ENCODE peak calls at places on chromosomes 7 and 10, in seven cellular contexts. One of them, this sample, is unnamed.

GRCh38 chr10:86509145-86509544 is 12.4 kb downstream of the WAPL start:
- DNase-seq in tibial artery: no peak
- DNase-seq in esophagus squamous epithelium: no peak
- DNase-seq in MM.1S: no peak
- DNase-seq in cardiac muscle cell: no peak
- DNase-seq in sigmoid colon: no peak
- DNase-seq in Panc1: no peak
- DNase-seq in this sample: no peak

GRCh38 chr7:28037220-28038010 is 143.2 kb downstream of the JAZF1 start:
- DNase-seq in tibial artery: no peak
- DNase-seq in esophagus squamous epithelium: no peak
- DNase-seq in MM.1S: no peak
- DNase-seq in cardiac muscle cell: peak
- DNase-seq in sigmoid colon: no peak
- DNase-seq in Panc1: peak
- DNase-seq in this sample: peak

GRCh38 chr7:150356265-150356897 is 12.2 kb upstream of the REPIN1 start:
- DNase-seq in tibial artery: no peak
- DNase-seq in esophagus squamous epithelium: no peak
- DNase-seq in MM.1S: peak
- DNase-seq in cardiac muscle cell: peak
- DNase-seq in sigmoid colon: peak
- DNase-seq in Panc1: no peak
- DNase-seq in this sample: peak

GRCh38 chr10:71697938-71698709 is 21.5 kb downstream of the C10orf105 start:
- DNase-seq in tibial artery: no peak
- DNase-seq in esophagus squamous epithelium: no peak
- DNase-seq in MM.1S: no peak
- DNase-seq in cardiac muscle cell: no peak
- DNase-seq in sigmoid colon: no peak
- DNase-seq in Panc1: no peak
- DNase-seq in this sample: no peak

GRCh38 chr7:11701829-11702560 is 130.0 kb downstream of the THSD7A start:
- DNase-seq in tibial artery: no peak
- DNase-seq in esophagus squamous epithelium: no peak
- DNase-seq in MM.1S: no peak
- DNase-seq in cardiac muscle cell: no peak
- DNase-seq in sigmoid colon: no peak
- DNase-seq in Panc1: no peak
- DNase-seq in this sample: no peak

GRCh38 chr7:144037414-144038096 is 11.2 kb upstream of the OR2A5 start:
- DNase-seq in tibial artery: no peak
- DNase-seq in esophagus squamous epithelium: no peak
- DNase-seq in MM.1S: no peak
- DNase-seq in cardiac muscle cell: no peak
- DNase-seq in sigmoid colon: no peak
- DNase-seq in Panc1: no peak
- DNase-seq in this sample: no peak

GRCh38 chr10:48467669-48468068 is 137.2 kb downstream of the ARHGAP22 start:
- DNase-seq in tibial artery: no peak
- DNase-seq in esophagus squamous epithelium: no peak
- DNase-seq in MM.1S: no peak
- DNase-seq in cardiac muscle cell: no peak
- DNase-seq in sigmoid colon: no peak
- DNase-seq in Panc1: no peak
- DNase-seq in this sample: no peak

GRCh38 chr7:12028508-12028907 is 182.6 kb upstream of the TMEM106B start:
- DNase-seq in tibial artery: no peak
- DNase-seq in esophagus squamous epithelium: no peak
- DNase-seq in MM.1S: no peak
- DNase-seq in cardiac muscle cell: peak
- DNase-seq in sigmoid colon: no peak
- DNase-seq in Panc1: no peak
- DNase-seq in this sample: no peak

GRCh38 chr10:7526017-7526400 is 115.2 kb upstream of the SFMBT2 start:
- DNase-seq in tibial artery: no peak
- DNase-seq in esophagus squamous epithelium: no peak
- DNase-seq in MM.1S: no peak
- DNase-seq in cardiac muscle cell: no peak
- DNase-seq in sigmoid colon: no peak
- DNase-seq in Panc1: no peak
- DNase-seq in this sample: no peak

GRCh38 chr10:122368502-122369254 is 5.8 kb upstream of the PLEKHA1 start:
- DNase-seq in tibial artery: no peak
- DNase-seq in esophagus squamous epithelium: no peak
- DNase-seq in MM.1S: no peak
- DNase-seq in cardiac muscle cell: no peak
- DNase-seq in sigmoid colon: no peak
- DNase-seq in Panc1: no peak
- DNase-seq in this sample: no peak

GRCh38 chr7:33892945-33893344 is 12.4 kb upstream of the BMPER start:
- DNase-seq in tibial artery: no peak
- DNase-seq in esophagus squamous epithelium: no peak
- DNase-seq in MM.1S: no peak
- DNase-seq in cardiac muscle cell: peak
- DNase-seq in sigmoid colon: no peak
- DNase-seq in Panc1: no peak
- DNase-seq in this sample: no peak

GRCh38 chr7:105589221-105590077 is 8.2 kb upstream of the EFCAB10 start:
- DNase-seq in tibial artery: peak
- DNase-seq in esophagus squamous epithelium: no peak
- DNase-seq in MM.1S: peak
- DNase-seq in cardiac muscle cell: peak
- DNase-seq in sigmoid colon: peak
- DNase-seq in Panc1: peak
- DNase-seq in this sample: peak

GRCh38 chr10:70477661-70478162 is 855 bp upstream of the PALD1 start:
- DNase-seq in tibial artery: no peak
- DNase-seq in esophagus squamous epithelium: no peak
- DNase-seq in MM.1S: peak
- DNase-seq in cardiac muscle cell: peak
- DNase-seq in sigmoid colon: no peak
- DNase-seq in Panc1: no peak
- DNase-seq in this sample: peak

GRCh38 chr7:129530881-129531391 is 28.6 kb downstream of the SMKR1 start:
- DNase-seq in tibial artery: no peak
- DNase-seq in esophagus squamous epithelium: no peak
- DNase-seq in MM.1S: no peak
- DNase-seq in cardiac muscle cell: peak
- DNase-seq in sigmoid colon: no peak
- DNase-seq in Panc1: peak
- DNase-seq in this sample: peak

GRCh38 chr7:91519241-91520200 is 255.3 kb downstream of the FZD1 start:
- DNase-seq in tibial artery: no peak
- DNase-seq in esophagus squamous epithelium: no peak
- DNase-seq in MM.1S: no peak
- DNase-seq in cardiac muscle cell: peak
- DNase-seq in sigmoid colon: no peak
- DNase-seq in Panc1: no peak
- DNase-seq in this sample: no peak

GRCh38 chr10:80382989-80383388 is 25.4 kb upstream of the PRXL2A start:
- DNase-seq in tibial artery: no peak
- DNase-seq in esophagus squamous epithelium: no peak
- DNase-seq in MM.1S: peak
- DNase-seq in cardiac muscle cell: peak
- DNase-seq in sigmoid colon: no peak
- DNase-seq in Panc1: peak
- DNase-seq in this sample: peak

GRCh38 chr7:116588225-116588624 is 63.4 kb downstream of the CAV1 start:
- DNase-seq in tibial artery: no peak
- DNase-seq in esophagus squamous epithelium: no peak
- DNase-seq in MM.1S: peak
- DNase-seq in cardiac muscle cell: peak
- DNase-seq in sigmoid colon: no peak
- DNase-seq in Panc1: no peak
- DNase-seq in this sample: no peak
- TF ChIP-seq CTCF in tibial artery: no peak
- TF ChIP-seq CTCF in esophagus squamous epithelium: no peak
- TF ChIP-seq CTCF in MM.1S: no peak
- TF ChIP-seq CTCF in cardiac muscle cell: no peak
- TF ChIP-seq CTCF in sigmoid colon: no peak
- TF ChIP-seq CTCF in Panc1: no peak
- TF ChIP-seq CTCF in this sample: no peak

DNA sequence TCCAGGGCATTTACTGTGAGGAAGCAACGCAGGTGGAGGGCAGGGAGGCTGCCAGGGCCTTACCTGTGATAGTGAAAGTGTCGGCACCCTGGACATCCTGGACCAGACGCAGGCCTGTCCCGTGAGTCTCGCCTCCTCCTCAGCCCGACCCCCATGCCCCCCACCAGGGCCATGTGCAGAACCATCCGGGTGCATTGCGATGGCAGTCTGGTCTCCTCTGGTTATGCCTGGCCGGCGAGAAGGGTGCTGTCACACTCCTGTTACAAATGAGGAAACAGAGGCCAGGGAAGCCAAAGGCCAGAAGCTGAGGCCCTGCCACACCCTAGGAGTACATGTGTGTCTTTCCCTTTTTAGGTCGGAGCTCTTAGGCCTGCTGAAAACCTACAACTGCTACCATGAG is 7.2 kb downstream of the DEPP1 start:
- DNase-seq in tibial artery: no peak
- DNase-seq in esophagus squamous epithelium: no peak
- DNase-seq in MM.1S: no peak
- DNase-seq in cardiac muscle cell: no peak
- DNase-seq in sigmoid colon: peak
- DNase-seq in Panc1: no peak
- DNase-seq in this sample: no peak
- TF ChIP-seq CTCF in tibial artery: no peak
- TF ChIP-seq CTCF in esophagus squamous epithelium: no peak
- TF ChIP-seq CTCF in MM.1S: no peak
- TF ChIP-seq CTCF in cardiac muscle cell: no peak
- TF ChIP-seq CTCF in sigmoid colon: no peak
- TF ChIP-seq CTCF in Panc1: no peak
- TF ChIP-seq CTCF in this sample: no peak

GRCh38 chr7:24979863-24980694 is at the start of gene OSBPL3:
- DNase-seq in tibial artery: peak
- DNase-seq in esophagus squamous epithelium: peak
- DNase-seq in MM.1S: peak
- DNase-seq in cardiac muscle cell: peak
- DNase-seq in sigmoid colon: peak
- DNase-seq in Panc1: peak
- DNase-seq in this sample: peak

GRCh38 chr7:24979470-24979862 is 512 bp downstream of the OSBPL3 start:
- DNase-seq in tibial artery: peak
- DNase-seq in esophagus squamous epithelium: peak
- DNase-seq in MM.1S: peak
- DNase-seq in cardiac muscle cell: peak
- DNase-seq in sigmoid colon: peak
- DNase-seq in Panc1: no peak
- DNase-seq in this sample: peak

GRCh38 chr7:24980695-24981543 is 941 bp upstream of the OSBPL3 start:
- DNase-seq in tibial artery: peak
- DNase-seq in esophagus squamous epithelium: peak
- DNase-seq in MM.1S: peak
- DNase-seq in cardiac muscle cell: peak
- DNase-seq in sigmoid colon: peak
- DNase-seq in Panc1: no peak
- DNase-seq in this sample: peak

GRCh38 chr7:24981544-24981951 is 1.6 kb upstream of the OSBPL3 start:
- DNase-seq in tibial artery: peak
- DNase-seq in esophagus squamous epithelium: no peak
- DNase-seq in MM.1S: peak
- DNase-seq in cardiac muscle cell: peak
- DNase-seq in sigmoid colon: peak
- DNase-seq in Panc1: no peak
- DNase-seq in this sample: peak

DNA sequence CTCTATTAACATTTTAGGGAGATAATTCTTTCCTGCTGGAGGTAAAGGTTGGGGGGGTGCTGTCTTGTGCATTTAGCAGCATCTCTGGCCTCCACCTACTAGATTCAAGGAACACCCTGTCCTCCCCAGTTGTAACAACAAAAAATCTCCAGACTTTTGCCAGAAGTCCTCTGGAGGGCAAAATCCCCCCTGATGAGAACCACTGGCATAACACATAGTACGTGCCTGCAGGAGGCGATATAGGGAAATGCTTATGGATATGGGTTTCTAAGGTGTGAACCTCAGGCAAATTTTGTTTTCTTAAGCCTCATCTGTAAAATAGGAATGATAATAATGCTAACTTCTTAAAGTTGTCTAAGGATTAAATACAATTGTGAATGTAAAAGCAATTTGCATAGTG is 2.9 kb upstream of the OSBPL3 start:
- DNase-seq in tibial artery: no peak
- DNase-seq in esophagus squamous epithelium: no peak
- DNase-seq in MM.1S: no peak
- DNase-seq in cardiac muscle cell: no peak
- DNase-seq in sigmoid colon: no peak
- DNase-seq in Panc1: no peak
- DNase-seq in this sample: no peak
- TF ChIP-seq CTCF in tibial artery: no peak
- TF ChIP-seq CTCF in esophagus squamous epithelium: peak
- TF ChIP-seq CTCF in MM.1S: peak
- TF ChIP-seq CTCF in cardiac muscle cell: peak
- TF ChIP-seq CTCF in sigmoid colon: no peak
- TF ChIP-seq CTCF in Panc1: peak
- TF ChIP-seq CTCF in this sample: peak

GRCh38 chr10:125631806-125632205 is 51.2 kb downstream of the TEX36 start:
- DNase-seq in tibial artery: no peak
- DNase-seq in esophagus squamous epithelium: no peak
- DNase-seq in MM.1S: no peak
- DNase-seq in cardiac muscle cell: no peak
- DNase-seq in sigmoid colon: no peak
- DNase-seq in Panc1: no peak
- DNase-seq in this sample: no peak

GRCh38 chr10:125627646-125628045 is 55.3 kb downstream of the TEX36 start:
- DNase-seq in tibial artery: no peak
- DNase-seq in esophagus squamous epithelium: no peak
- DNase-seq in MM.1S: no peak
- DNase-seq in cardiac muscle cell: no peak
- DNase-seq in sigmoid colon: no peak
- DNase-seq in Panc1: no peak
- DNase-seq in this sample: no peak

GRCh38 chr10:125628251-125629049 is 54.5 kb downstream of the TEX36 start:
- DNase-seq in tibial artery: no peak
- DNase-seq in esophagus squamous epithelium: no peak
- DNase-seq in MM.1S: no peak
- DNase-seq in cardiac muscle cell: no peak
- DNase-seq in sigmoid colon: no peak
- DNase-seq in Panc1: no peak
- DNase-seq in this sample: no peak

GRCh38 chr10:125626671-125627070 is 56.3 kb downstream of the TEX36 start:
- DNase-seq in tibial artery: no peak
- DNase-seq in esophagus squamous epithelium: no peak
- DNase-seq in MM.1S: no peak
- DNase-seq in cardiac muscle cell: no peak
- DNase-seq in sigmoid colon: no peak
- DNase-seq in Panc1: no peak
- DNase-seq in this sample: no peak

DNA sequence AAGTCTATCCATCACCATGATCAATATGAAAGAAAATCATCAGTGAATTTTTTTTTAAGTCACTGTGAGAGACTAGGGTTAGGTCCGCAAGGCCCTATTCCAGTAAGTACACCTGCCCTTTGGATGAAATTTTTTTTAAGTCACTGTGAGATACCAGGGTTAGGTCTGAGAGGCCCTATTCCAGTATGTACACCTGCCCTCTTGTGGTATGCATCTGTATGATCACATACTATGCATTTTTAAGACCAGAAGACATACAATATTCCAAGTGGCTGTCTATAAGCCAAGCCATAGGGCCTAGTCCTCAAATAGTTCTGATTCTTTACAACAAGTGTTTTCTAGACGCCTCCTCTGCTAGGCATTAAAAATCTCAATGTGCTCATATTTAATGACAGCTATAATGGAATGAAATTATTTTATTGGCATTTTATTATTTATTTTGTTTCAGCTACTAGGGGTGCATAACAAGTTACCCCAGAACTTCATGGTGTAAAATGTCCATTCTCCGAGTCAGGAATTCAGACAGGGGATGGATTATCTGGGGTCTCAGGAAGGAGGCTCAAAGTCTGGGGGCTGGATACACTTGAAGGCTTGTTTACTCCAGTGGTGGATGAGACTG is 53.1 kb downstream of the TEX36 start:
- DNase-seq in tibial artery: no peak
- DNase-seq in esophagus squamous epithelium: no peak
- DNase-seq in MM.1S: peak
- DNase-seq in cardiac muscle cell: peak
- DNase-seq in sigmoid colon: no peak
- DNase-seq in Panc1: peak
- DNase-seq in this sample: peak
- TF ChIP-seq CTCF in tibial artery: no peak
- TF ChIP-seq CTCF in esophagus squamous epithelium: peak
- TF ChIP-seq CTCF in MM.1S: peak
- TF ChIP-seq CTCF in cardiac muscle cell: peak
- TF ChIP-seq CTCF in sigmoid colon: no peak
- TF ChIP-seq CTCF in Panc1: peak
- TF ChIP-seq CTCF in this sample: peak

This sample was measured in MCF 10A.